ENCODE peak calls at places on chromosomes 7 and 10, in six cellular contexts. Q is left ventricle myocardium inferior; I is activated CD8-positive, alpha-beta T cell treated with anti-CD3 and anti-CD28 coated beads for 36 hours; S is AG04449; L is progenitor cell of endocrine pancreas; P is WERI-Rb-1. U is an unnamed sample.

GRCh38 chr10:113301342-113301984 is 251.4 kb upstream of the HABP2 start:
- DNase-seq in P (peak; percentile 50), Q (no peak), I (peak; percentile 23), S (no peak), L (no peak), U (no peak)

GRCh38 chr7:40717242-40717641 is 582.4 kb downstream of the SUGCT start:
- DNase-seq in L (no peak), P (peak; percentile 83), Q (peak; percentile 72), I (peak; percentile 72), S (no peak), U (peak; percentile 95)

GRCh38 chr10:130801784-130802183 is 509.7 kb downstream of the TCERG1L start:
- DNase-seq in Q (no peak), S (no peak), I (no peak), L (no peak), P (no peak), U (no peak)

GRCh38 chr7:2002561-2003450 is 229.9 kb downstream of the MAD1L1 start:
- DNase-seq in P (no peak), I (no peak), Q (peak; percentile 11), S (no peak), L (no peak), U (no peak)

GRCh38 chr7:134367956-134368749 is 51.4 kb upstream of the SLC35B4 start:
- DNase-seq in L (no peak), S (no peak), I (no peak), Q (no peak), P (no peak), U (no peak)

GRCh38 chr7:39952378-39952777 is 2.3 kb downstream of the CDK13 start:
- DNase-seq in S (no peak), P (no peak), I (no peak), Q (no peak), L (no peak), U (no peak)

GRCh38 chr10:23194471-23194965 is 2.4 kb downstream of the PTF1A start:
- DNase-seq in Q (no peak), L (no peak), P (no peak), I (no peak), S (no peak), U (no peak)

GRCh38 chr7:120170849-120171248 is 102.1 kb upstream of the KCND2 start:
- DNase-seq in S (no peak), L (no peak), P (no peak), I (no peak), Q (no peak), U (no peak)

GRCh38 chr10:8969853-8970252 is 915.4 kb downstream of the GATA3 start:
- DNase-seq in Q (no peak), S (no peak), I (no peak), P (no peak), L (no peak), U (no peak)

GRCh38 chr10:34171957-34172527 is 643.1 kb downstream of the PARD3 start:
- DNase-seq in S (peak; percentile 53), Q (no peak), P (no peak), L (no peak), I (no peak), U (no peak)

GRCh38 chr7:2248984-2249694 is 7.1 kb downstream of the NUDT1 start:
- DNase-seq in P (no peak), L (no peak), I (peak; percentile 33), Q (peak; percentile 57), S (peak; percentile 89), U (peak; percentile 79)

GRCh38 chr10:122530177-122530576 is 30.4 kb upstream of the DMBT1 start:
- DNase-seq in S (no peak), I (no peak), P (no peak), L (no peak), Q (peak; percentile 37), U (no peak)

GRCh38 chr10:93742633-93743349 is 14.9 kb upstream of the LGI1 start:
- DNase-seq in I (no peak), Q (no peak), L (no peak), P (no peak), S (no peak), U (no peak)

GRCh38 chr10:93745411-93746065 is 12.2 kb upstream of the LGI1 start:
- DNase-seq in I (no peak), S (no peak), Q (no peak), P (peak; percentile 60), L (no peak), U (no peak)

GRCh38 chr10:93751074-93751572 is 6.6 kb upstream of the LGI1 start:
- DNase-seq in S (no peak), I (no peak), L (no peak), P (no peak), Q (no peak), U (no peak)

GRCh38 chr10:93749218-93749799 is 8.4 kb upstream of the LGI1 start:
- DNase-seq in P (no peak), L (no peak), S (no peak), Q (no peak), I (no peak), U (no peak)

DNA sequence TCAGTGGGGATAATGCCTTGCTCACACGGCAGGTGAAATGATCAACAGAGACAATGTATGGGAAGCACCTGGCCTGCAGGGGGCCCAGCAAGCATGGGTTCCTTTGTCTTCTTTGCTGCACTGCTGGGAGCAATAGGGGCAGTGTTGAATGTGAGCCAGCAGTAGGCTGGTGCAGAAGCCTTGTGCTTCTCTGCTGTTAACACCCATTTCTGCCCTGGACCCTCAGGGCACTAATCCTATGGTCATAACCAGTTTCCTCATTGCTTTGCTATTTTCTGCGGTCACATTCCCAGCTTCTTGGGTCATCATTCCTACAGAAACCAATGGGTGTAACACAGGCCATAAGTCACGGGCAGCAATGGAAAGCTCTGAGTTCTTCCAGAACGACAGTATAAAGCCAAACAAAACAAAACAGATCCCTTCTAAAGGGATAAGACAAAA is 10.9 kb upstream of the LGI1 start:
- DNase-seq in Q (no peak), P (peak; percentile 75), L (peak; percentile 23), I (peak; percentile 10), S (peak; percentile 81), U (peak; percentile 64)
- TF ChIP-seq CTCF in Q (no peak), P (peak; percentile 89), L (peak; percentile 70), I (no peak), S (peak; percentile 2), U (peak; percentile 50)

DNA sequence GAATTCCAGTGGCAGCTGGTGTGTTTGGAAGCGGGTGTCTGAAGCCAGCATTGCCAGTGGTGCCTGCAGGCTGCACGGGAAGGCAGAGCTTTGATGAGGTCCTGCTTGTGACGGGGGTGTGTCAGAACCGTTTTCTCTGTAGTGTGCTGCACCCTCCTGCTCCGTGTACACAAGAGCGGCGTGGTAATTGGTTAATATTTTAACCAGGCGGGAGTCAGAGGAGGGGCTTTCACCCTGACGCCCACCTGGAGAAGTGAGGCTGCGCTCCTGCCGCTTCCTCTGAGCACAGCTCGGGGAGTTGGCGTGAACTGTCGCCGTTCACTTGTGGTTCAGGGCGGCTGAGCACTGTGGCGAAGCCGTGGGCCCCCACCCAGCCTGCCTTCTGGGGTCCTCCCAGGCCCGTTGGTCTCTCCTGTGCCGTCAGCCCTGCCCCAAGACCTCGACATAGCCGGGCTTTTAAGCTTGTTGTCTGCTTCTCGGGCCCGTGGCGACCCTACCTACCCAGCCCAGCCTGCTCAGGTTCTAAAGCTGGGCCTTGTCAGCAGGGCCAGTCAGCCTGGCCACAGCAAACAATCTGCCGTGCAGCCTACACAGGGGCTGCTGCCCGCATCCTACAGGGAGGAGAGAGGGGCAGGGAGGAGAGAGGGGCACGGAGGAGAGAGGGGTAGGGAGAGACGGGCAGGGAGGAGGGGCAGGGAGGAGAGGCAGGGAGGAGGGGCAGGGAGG is 11.6 kb downstream of the NKX6-2 start:
- DNase-seq in Q (no peak), P (no peak), I (no peak), S (no peak), L (peak; percentile 39), U (no peak)
- TF ChIP-seq CTCF in Q (no peak), P (no peak), I (no peak), S (no peak), L (no peak), U (no peak)

GRCh38 chr7:44849277-44850210 is 1.7 kb upstream of the H2AZ2 start:
- DNase-seq in I (no peak), P (no peak), S (peak; percentile 12), Q (no peak), L (no peak), U (no peak)

GRCh38 chr7:44845476-44845875 is 2.4 kb downstream of the H2AZ2 start:
- DNase-seq in Q (no peak), P (no peak), S (no peak), L (no peak), I (no peak), U (no peak)

GRCh38 chr7:44846816-44847508 is 925 bp downstream of the H2AZ2 start:
- DNase-seq in I (no peak), Q (no peak), P (no peak), S (no peak), L (no peak), U (no peak)

GRCh38 chr7:44847509-44847919 is 373 bp downstream of the H2AZ2 start:
- DNase-seq in I (peak; percentile 88), Q (peak; percentile 88), L (peak; percentile 84), S (no peak), P (peak; percentile 85), U (peak; percentile 96)

DNA sequence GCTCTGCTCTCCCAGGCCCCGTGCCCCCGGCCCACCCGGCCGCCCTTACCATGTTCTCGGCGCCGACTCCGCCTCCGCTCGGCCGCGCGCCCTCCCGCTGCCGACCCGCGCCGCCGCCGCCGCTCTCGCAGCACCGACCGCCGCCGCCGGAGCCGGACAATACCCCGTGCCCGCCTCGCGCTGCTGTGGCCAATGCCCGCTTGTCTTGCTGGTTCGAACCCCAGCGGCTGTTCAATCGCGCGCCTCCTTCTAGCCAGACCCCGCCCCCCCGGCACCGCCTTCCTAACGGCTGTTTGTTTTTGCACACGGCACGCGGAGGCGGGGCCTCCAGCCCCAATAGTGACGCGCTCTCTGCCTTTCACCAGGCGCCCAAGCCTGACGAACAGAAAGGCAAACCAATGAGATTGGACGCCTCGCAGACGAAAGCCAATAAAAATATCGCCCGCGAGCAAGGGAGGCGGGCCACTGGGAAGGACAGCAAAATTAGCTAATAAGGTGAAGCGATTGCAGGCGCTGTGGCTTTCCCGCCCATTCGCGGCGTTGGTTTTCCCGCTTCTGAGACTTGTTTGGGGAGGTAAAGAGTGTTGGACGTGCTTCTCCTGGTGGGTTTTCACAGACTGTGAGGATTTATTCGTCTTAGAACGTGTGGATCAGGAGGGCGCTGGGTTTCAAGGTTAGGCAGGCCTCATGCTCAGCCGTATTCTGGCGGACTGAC is at the start of gene H2AZ2:
- DNase-seq in S (peak; percentile 98), P (peak; percentile 100), I (peak; percentile 100), Q (peak; percentile 100), L (peak; percentile 100), U (peak; percentile 100)
- TF ChIP-seq CTCF in S (no peak), P (no peak), I (peak; percentile 32), Q (no peak), L (no peak), U (no peak)

GRCh38 chr7:6106140-6106904 is 75.1 kb downstream of the ANKRD61 start:
- DNase-seq in L (no peak), S (no peak), Q (no peak), I (peak; percentile 55), P (peak; percentile 24), U (peak; percentile 56)
- TF ChIP-seq CTCF in L (no peak), S (peak; percentile 8), Q (peak; percentile 45), I (no peak), P (peak; percentile 28), U (no peak)